ENCODE peak calls at places on chromosomes 7 and 10, in five cellular contexts. G is M059J, T is T-helper 2 cell, Q is NCI-H748 treated with DMSO at 0.1 percent for 48 hours, X is GM23248. R is an unnamed sample.

GRCh38 chr10:71234017-71234894 is 21.9 kb downstream of the UNC5B start:
- DNase-seq in X (no peak), Q (no peak), T (no peak), G (no peak), R (no peak)

GRCh38 chr7:133061792-133062191 is 20.1 kb downstream of the CHCHD3 start:
- DNase-seq in X (no peak), G (no peak), Q (no peak), T (no peak), R (no peak)

GRCh38 chr10:11865561-11865960 is 42.4 kb downstream of the PROSER2 start:
- DNase-seq in T (no peak), X (no peak), Q (no peak), G (no peak), R (no peak)

GRCh38 chr7:55094122-55094690 is 75.4 kb downstream of the EGFR start:
- DNase-seq in X (no peak), G (no peak), T (no peak), Q (no peak), R (no peak)

GRCh38 chr7:130037703-130038102 is 13.5 kb downstream of the ZC3HC1 start:
- DNase-seq in G (peak; percentile 23), X (peak; percentile 52), Q (no peak), T (no peak), R (peak; percentile 24)

GRCh38 chr7:70415179-70415972 is 716.6 kb upstream of the GALNT17 start:
- DNase-seq in X (no peak), Q (no peak), G (no peak), T (no peak), R (no peak)

GRCh38 chr10:91579351-91579985 is 53.4 kb downstream of the PPP1R3C start:
- DNase-seq in Q (no peak), G (no peak), X (peak; percentile 87), T (no peak), R (peak; percentile 41)

GRCh38 chr10:114374141-114374791 is 30.0 kb downstream of the AFAP1L2 start:
- DNase-seq in G (no peak), X (peak; percentile 6), T (no peak), Q (no peak), R (no peak)

GRCh38 chr10:97844672-97845071 is 5.0 kb upstream of the GOLGA7B start:
- DNase-seq in T (no peak), X (no peak), Q (no peak), G (no peak), R (no peak)

GRCh38 chr7:106071999-106072714 is 40.0 kb downstream of the SYPL1 start:
- DNase-seq in T (no peak), X (no peak), Q (peak; percentile 78), G (no peak), R (peak; percentile 69)

GRCh38 chr10:15121707-15122106 is 24.6 kb downstream of the RPP38 start:
- DNase-seq in Q (no peak), G (no peak), X (no peak), T (no peak), R (no peak)

GRCh38 chr7:125074141-125074540 is 144.5 kb upstream of the POT1 start:
- DNase-seq in Q (no peak), T (no peak), X (no peak), G (no peak), R (peak; percentile 89)

GRCh38 chr7:106820321-106821217 is 44.5 kb upstream of the PIK3CG start:
- DNase-seq in T (no peak), G (peak; percentile 48), X (no peak), Q (no peak), R (no peak)